ENCODE peak calls at places on chromosomes 5 and 9, in eight cellular contexts. I is neural crest cell, U is A549, Q is RWPE2, L is upper lobe of right lung, P is PC-3, T is cardiac muscle cell, D is ascending aorta. E is an unnamed sample.

GRCh38 chr9:27528278-27528885 is 1.2 kb downstream of the MOB3B start:
- DNase-seq in I (peak; percentile 57), U (no peak), Q (peak; percentile 82), L (peak; percentile 91), P (no peak), T (peak; percentile 79), D (peak; percentile 39), E (peak; percentile 81)

GRCh38 chr5:32735512-32735911 is 24.4 kb downstream of the NPR3 start:
- DNase-seq in I (no peak), U (no peak), Q (no peak), L (no peak), P (no peak), T (no peak), D (no peak), E (no peak)

GRCh38 chr9:3916984-3917383 is 382.9 kb downstream of the GLIS3 start:
- DNase-seq in I (no peak), U (no peak), Q (no peak), L (no peak), P (peak; percentile 61), T (no peak), D (no peak), E (peak; percentile 73)

GRCh38 chr5:32725994-32726659 is 15.0 kb downstream of the NPR3 start:
- DNase-seq in I (no peak), U (no peak), Q (no peak), L (no peak), P (no peak), T (no peak), D (no peak), E (no peak)

GRCh38 chr5:141869040-141869439 is 9.2 kb downstream of the PCDH1 start:
- DNase-seq in I (no peak), U (no peak), Q (no peak), L (peak; percentile 40), P (no peak), T (no peak), D (no peak), E (no peak)

GRCh38 chr5:34585601-34586104 is 70.5 kb upstream of the RAI14 start:
- DNase-seq in I (no peak), U (peak; percentile 93), Q (no peak), L (no peak), P (peak; percentile 97), T (no peak), D (no peak), E (peak; percentile 72)

GRCh38 chr9:75833765-75834164 is 56.7 kb upstream of the PCSK5 start:
- DNase-seq in I (no peak), U (no peak), Q (no peak), L (no peak), P (no peak), T (no peak), D (no peak), E (no peak)

GRCh38 chr5:1808466-1808865 is 7.3 kb downstream of the NDUFS6 start:
- DNase-seq in I (no peak), U (no peak), Q (no peak), L (no peak), P (no peak), T (no peak), D (no peak), E (peak; percentile 74)

GRCh38 chr9:122036988-122037387 is 56.1 kb downstream of the TTLL11 start:
- DNase-seq in I (no peak), U (no peak), Q (no peak), L (no peak), P (peak; percentile 20), T (no peak), D (no peak), E (peak; percentile 13)

GRCh38 chr9:129490583-129491485 is 130.1 kb downstream of the C9orf50 start:
- DNase-seq in I (no peak), U (no peak), Q (no peak), L (peak; percentile 76), P (no peak), T (no peak), D (no peak), E (no peak)

GRCh38 chr9:73683862-73684591 is 532.4 kb downstream of the ANXA1 start:
- DNase-seq in I (no peak), U (no peak), Q (peak; percentile 54), L (no peak), P (peak; percentile 53), T (peak; percentile 40), D (no peak), E (peak; percentile 69)
- TF ChIP-seq CTCF in I (peak; percentile 77), U (peak; percentile 41), Q (peak; percentile 81), L (peak; percentile 23), P (peak; percentile 72), T (peak; percentile 53), D (no peak), E (peak; percentile 89)

GRCh38 chr9:98989036-98990000 is 45.6 kb downstream of the COL15A1 start:
- DNase-seq in I (no peak), U (peak; percentile 86), Q (no peak), L (no peak), P (peak; percentile 94), T (no peak), D (peak; percentile 81), E (peak; percentile 95)
- TF ChIP-seq CTCF in I (no peak), U (peak; percentile 20), Q (no peak), L (no peak), P (peak; percentile 44), T (peak; percentile 32), D (peak; percentile 36), E (no peak)

GRCh38 chr5:80276186-80276585 is 20.3 kb upstream of the SERINC5 start:
- DNase-seq in I (no peak), U (no peak), Q (no peak), L (no peak), P (no peak), T (no peak), D (no peak), E (no peak)

GRCh38 chr5:80269991-80270438 is 14.2 kb upstream of the SERINC5 start:
- DNase-seq in I (no peak), U (no peak), Q (no peak), L (no peak), P (no peak), T (no peak), D (no peak), E (no peak)

GRCh38 chr5:80275347-80275746 is 19.5 kb upstream of the SERINC5 start:
- DNase-seq in I (no peak), U (no peak), Q (no peak), L (no peak), P (peak; percentile 28), T (peak; percentile 54), D (no peak), E (peak; percentile 30)
- TF ChIP-seq CTCF in I (peak; percentile 56), U (peak; percentile 47), Q (peak; percentile 51), L (peak; percentile 40), P (peak; percentile 61), T (peak; percentile 55), D (peak; percentile 40), E (peak; percentile 19)

DNA sequence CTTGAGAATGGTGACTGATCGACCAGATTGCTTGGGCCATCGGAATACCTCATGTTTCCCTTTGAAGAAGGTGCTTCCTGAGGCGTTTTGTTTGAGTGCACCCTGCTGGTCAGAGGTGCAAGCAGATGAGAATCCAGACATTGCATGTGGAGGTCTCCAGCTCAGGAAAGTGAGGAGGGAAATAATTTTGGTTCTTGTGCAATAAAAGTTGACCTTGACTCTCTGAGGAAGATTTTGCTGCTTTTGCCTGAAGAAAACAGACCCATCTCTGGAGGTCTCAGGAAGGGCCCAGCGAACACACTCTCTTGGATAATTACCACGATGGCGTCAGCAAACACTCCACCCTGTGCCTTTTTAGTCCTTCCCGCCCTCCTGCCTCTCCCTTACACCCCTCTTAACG is 69.7 kb downstream of the GRAMD2B start:
- DNase-seq in I (no peak), U (no peak), Q (no peak), L (no peak), P (peak; percentile 38), T (no peak), D (no peak), E (peak; percentile 56)
- TF ChIP-seq CTCF in I (peak; percentile 17), U (peak; percentile 22), Q (peak; percentile 74), L (no peak), P (peak; percentile 60), T (peak; percentile 45), D (peak; percentile 30), E (peak; percentile 33)

GRCh38 chr5:172760136-172760535 is 10.9 kb downstream of the DUSP1 start:
- DNase-seq in I (no peak), U (no peak), Q (no peak), L (no peak), P (no peak), T (no peak), D (no peak), E (no peak)

GRCh38 chr5:172758836-172759149 is 12.2 kb downstream of the DUSP1 start:
- DNase-seq in I (no peak), U (no peak), Q (no peak), L (no peak), P (no peak), T (no peak), D (no peak), E (no peak)

GRCh38 chr5:172757394-172758010 is 13.5 kb downstream of the DUSP1 start:
- DNase-seq in I (no peak), U (no peak), Q (peak; percentile 51), L (peak; percentile 40), P (no peak), T (no peak), D (no peak), E (no peak)

GRCh38 chr5:172756764-172757393 is 14.1 kb downstream of the DUSP1 start:
- DNase-seq in I (no peak), U (no peak), Q (peak; percentile 41), L (peak; percentile 3), P (no peak), T (no peak), D (no peak), E (no peak)

DNA sequence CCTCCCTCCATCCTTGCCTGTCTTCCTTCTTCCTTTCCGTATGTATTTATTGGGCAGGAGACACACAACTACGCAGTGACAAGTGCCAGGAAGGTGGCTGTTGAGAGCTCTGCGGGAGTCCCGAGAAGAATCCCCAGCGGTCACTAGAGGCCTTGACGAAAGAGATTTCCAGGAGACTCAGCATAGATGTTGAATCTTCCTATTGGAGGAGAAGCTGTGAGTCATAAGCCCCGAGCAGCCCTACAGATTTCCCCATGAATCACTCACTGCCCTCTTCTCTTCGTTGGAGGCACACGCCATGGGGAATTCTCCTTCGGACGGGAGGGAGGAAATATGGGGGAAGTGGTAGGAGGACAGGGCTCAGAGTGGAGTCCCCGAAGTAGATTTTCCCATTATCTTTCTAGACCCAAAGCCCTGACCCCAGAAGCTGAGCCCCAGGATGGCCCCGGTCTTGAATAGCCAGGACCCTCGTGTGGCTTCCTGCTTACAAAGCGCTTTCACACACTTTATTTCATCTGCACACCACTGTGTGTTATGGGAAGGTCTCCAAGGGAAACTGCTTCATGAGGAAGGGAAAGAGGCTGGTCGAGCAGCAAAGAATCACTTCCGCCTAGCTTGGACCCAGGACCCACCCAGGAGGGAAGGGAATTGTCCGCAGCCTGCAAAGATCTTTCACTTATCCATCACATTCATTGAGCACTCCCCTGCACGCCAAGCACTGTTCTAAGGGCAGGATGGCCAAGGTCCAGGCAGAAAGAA is 12.7 kb downstream of the DUSP1 start:
- DNase-seq in I (no peak), U (peak; percentile 91), Q (peak; percentile 66), L (peak; percentile 25), P (peak; percentile 73), T (no peak), D (no peak), E (peak; percentile 98)
- TF ChIP-seq CTCF in I (no peak), U (no peak), Q (no peak), L (no peak), P (no peak), T (no peak), D (no peak), E (no peak)